ENCODE peak calls at places on chromosome 20, in four cellular contexts. E, Z, A and O are unnamed samples.

GRCh38 chr20:41649489-41649888 is 31.3 kb upstream of the CHD6 start:
- DNase-seq in E (no peak), Z (no peak), A (no peak), O (no peak)

GRCh38 chr20:56350842-56351241 is 7.9 kb upstream of the FAM210B start:
- DNase-seq in E (no peak), Z (no peak), A (no peak), O (no peak)

GRCh38 chr20:41509801-41510200 is 108.4 kb downstream of the CHD6 start:
- DNase-seq in E (no peak), Z (peak; percentile 72), A (no peak), O (no peak)

GRCh38 chr20:58971429-58971828 is 9.6 kb upstream of the NELFCD start:
- DNase-seq in E (no peak), Z (no peak), A (no peak), O (no peak)

GRCh38 chr20:21183722-21184121 is 57.8 kb downstream of the KIZ start:
- DNase-seq in E (no peak), Z (no peak), A (no peak), O (no peak)

GRCh38 chr20:46192376-46192944 is 74.3 kb downstream of the CD40 start:
- DNase-seq in E (no peak), Z (no peak), A (no peak), O (no peak)

GRCh38 chr20:25546048-25546447 is 39.3 kb downstream of the NINL start:
- DNase-seq in E (no peak), Z (no peak), A (no peak), O (no peak)

GRCh38 chr20:18314786-18315406 is 26.6 kb downstream of the ZNF133 start:
- DNase-seq in E (no peak), Z (no peak), A (no peak), O (no peak)

GRCh38 chr20:4369798-4370124 is 351.9 kb upstream of the PRND start:
- DNase-seq in E (peak; percentile 27), Z (no peak), A (peak; percentile 10), O (no peak)

GRCh38 chr20:61937146-61937962 is 128.3 kb downstream of the TAF4 start:
- DNase-seq in E (no peak), Z (no peak), A (no peak), O (no peak)

GRCh38 chr20:3251806-3252205 is 12.8 kb upstream of the SLC4A11 start:
- DNase-seq in E (no peak), Z (no peak), A (no peak), O (no peak)

GRCh38 chr20:54184920-54185626 is 11.3 kb upstream of the CYP24A1 start:
- DNase-seq in E (no peak), Z (no peak), A (no peak), O (no peak)
- TF ChIP-seq ETV6 in E (no peak), Z (no peak), A (no peak), O (no peak)

GRCh38 chr20:50003253-50003656 is 20.5 kb downstream of the SNAI1 start:
- DNase-seq in E (no peak), Z (no peak), A (no peak), O (no peak)
- TF ChIP-seq ETV6 in E (no peak), Z (no peak), A (no peak), O (no peak)

GRCh38 chr20:48106428-48106827 is 321.1 kb upstream of the SULF2 start:
- DNase-seq in E (no peak), Z (no peak), A (no peak), O (no peak)

GRCh38 chr20:48098866-48099265 is 313.6 kb upstream of the SULF2 start:
- DNase-seq in E (no peak), Z (no peak), A (no peak), O (no peak)

GRCh38 chr20:48100483-48100882 is 315.2 kb upstream of the SULF2 start:
- DNase-seq in E (no peak), Z (no peak), A (no peak), O (no peak)

GRCh38 chr20:48102076-48102787 is 317.0 kb upstream of the SULF2 start:
- DNase-seq in E (no peak), Z (no peak), A (no peak), O (no peak)

GRCh38 chr20:48102821-48103635 is 317.7 kb upstream of the SULF2 start:
- DNase-seq in E (no peak), Z (no peak), A (no peak), O (no peak)
- TF ChIP-seq ETV6 in E (no peak), Z (no peak), A (no peak), O (no peak)

DNA sequence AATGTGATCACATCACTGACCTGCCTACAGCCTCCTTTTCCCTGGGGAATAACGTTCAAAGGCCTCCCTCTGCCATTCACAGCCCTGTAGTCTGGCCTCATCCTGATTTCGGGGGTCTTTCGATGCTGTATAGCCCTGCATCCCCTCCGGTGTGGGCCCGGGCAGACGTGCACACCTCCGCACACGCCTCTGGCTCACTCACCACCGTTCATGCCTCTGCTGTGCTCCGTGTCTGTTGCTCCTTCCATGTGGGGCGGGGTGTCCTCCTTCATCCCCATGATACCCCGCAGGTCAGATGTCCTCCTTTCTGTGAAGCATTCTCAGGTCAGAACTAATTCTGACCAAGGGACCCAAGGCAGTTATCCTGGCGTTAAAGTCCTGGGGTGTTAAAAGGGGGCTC is 13.8 kb upstream of the RBM38 start:
- DNase-seq in E (no peak), Z (no peak), A (no peak), O (no peak)
- TF ChIP-seq ETV6 in E (no peak), Z (no peak), A (no peak), O (no peak)